ENCODE peak calls at places on chromosomes 12 and 14, in five cellular contexts. G is upper lobe of right lung; B is H9; M is CD8-positive, alpha-beta T cell; W is MM.1S. J is an unnamed sample.

GRCh38 chr12:80195143-80195726 is 95.9 kb downstream of the OTOGL start:
- DNase-seq in G (no peak), M (no peak), W (peak; percentile 67), B (peak; percentile 46), J (peak; percentile 45)

GRCh38 chr12:22865822-22866221 is 240.9 kb downstream of the ETNK1 start:
- DNase-seq in B (no peak), M (no peak), W (no peak), G (no peak), J (no peak)

GRCh38 chr12:52082026-52082667 is 2.6 kb downstream of the SMIM41 start:
- DNase-seq in M (no peak), B (peak; percentile 41), W (no peak), G (peak; percentile 71), J (no peak)

GRCh38 chr12:74537126-74537706 is 419 bp upstream of the ATXN7L3B start:
- DNase-seq in W (peak; percentile 71), G (no peak), M (no peak), B (no peak), J (no peak)

GRCh38 chr14:100031506-100032281 is 33.5 kb upstream of the EVL start:
- DNase-seq in M (no peak), G (no peak), W (no peak), B (no peak), J (peak; percentile 40)

GRCh38 chr12:94109154-94109553 is 39.2 kb upstream of the PLXNC1 start:
- DNase-seq in M (no peak), W (no peak), G (no peak), B (no peak), J (no peak)

GRCh38 chr14:75980856-75981255 is 939 bp downstream of the TGFB3 start:
- DNase-seq in W (no peak), M (no peak), G (no peak), B (no peak), J (no peak)

GRCh38 chr14:105023144-105023543 is 2.3 kb upstream of the CDCA4 start:
- DNase-seq in B (no peak), W (no peak), G (no peak), M (no peak), J (no peak)

GRCh38 chr14:99759546-99759925 is 33.7 kb upstream of the EML1 start:
- DNase-seq in G (peak; percentile 49), W (no peak), B (no peak), M (no peak), J (no peak)

GRCh38 chr14:41087056-41087455 is 519.6 kb upstream of the LRFN5 start:
- DNase-seq in B (no peak), G (no peak), W (no peak), M (no peak), J (no peak)

GRCh38 chr14:105601360-105602242 is 75.2 kb downstream of the TMEM121 start:
- DNase-seq in B (no peak), M (no peak), G (no peak), W (no peak), J (no peak)

GRCh38 chr14:85252011-85252410 is 277.9 kb upstream of the FLRT2 start:
- DNase-seq in M (no peak), B (no peak), W (no peak), G (no peak), J (no peak)

GRCh38 chr12:79534029-79534867 is 156.5 kb downstream of the PAWR start:
- DNase-seq in W (no peak), M (no peak), G (no peak), B (no peak), J (no peak)

GRCh38 chr14:68897559-68898160 is 81.4 kb downstream of the ACTN1 start:
- DNase-seq in M (no peak), G (no peak), B (no peak), W (peak; percentile 44), J (no peak)

GRCh38 chr12:810635-811415 is 58.4 kb downstream of the WNK1 start:
- DNase-seq in M (no peak), W (no peak), G (no peak), B (no peak), J (no peak)

GRCh38 chr12:122491991-122492390 is 8.7 kb downstream of the ZCCHC8 start:
- DNase-seq in M (no peak), G (no peak), W (no peak), B (no peak), J (peak; percentile 40)

GRCh38 chr14:102939820-102940561 is 17.5 kb downstream of the AMN start:
- DNase-seq in G (peak; percentile 94), M (no peak), W (no peak), B (no peak), J (no peak)

DNA sequence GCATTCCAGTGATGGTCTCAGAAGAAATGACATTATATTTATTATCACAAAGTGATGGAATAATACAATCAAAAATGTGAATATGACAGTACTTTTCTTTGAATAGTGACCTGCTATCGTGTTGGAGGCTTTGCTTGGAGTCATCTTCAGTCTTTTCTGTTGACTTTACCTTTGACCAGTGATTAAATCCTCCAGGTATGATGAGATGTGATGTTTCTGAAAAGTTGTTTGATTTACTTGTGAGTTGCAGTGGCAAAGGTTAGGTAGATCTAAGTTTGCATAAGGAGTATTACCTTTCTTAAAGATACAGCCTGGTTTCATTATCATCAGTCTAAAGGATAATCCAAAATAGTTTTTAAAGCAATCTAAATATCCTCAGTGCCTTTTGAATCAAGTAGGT is 4.6 kb downstream of the TCP11L2 start:
- DNase-seq in M (no peak), W (no peak), B (no peak), G (no peak), J (no peak)
- H3K4me1 ChIP-seq in M (peaks cover 40% of the 10 kb centered on the region), W (peaks cover 28% of the 10 kb centered on the region), B (no peaks in the 10 kb centered on the region), G (peaks cover 51% of the 10 kb centered on the region), J (peaks cover 26% of the 10 kb centered on the region)

GRCh38 chr12:76545486-76545885 is 14.1 kb downstream of the OSBPL8 start:
- DNase-seq in B (no peak), G (no peak), W (no peak), M (no peak), J (no peak)
- H3K4me1 ChIP-seq in B (peaks cover 4% of the 10 kb centered on the region), G (peaks cover 23% of the 10 kb centered on the region), W (no peaks in the 10 kb centered on the region), M (peaks cover 58% of the 10 kb centered on the region), J (peaks cover 27% of the 10 kb centered on the region)

GRCh38 chr12:12432373-12432772 is 75.5 kb downstream of the BORCS5 start:
- DNase-seq in G (no peak), W (no peak), M (no peak), B (no peak), J (no peak)

GRCh38 chr12:12427568-12427967 is 70.7 kb downstream of the BORCS5 start:
- DNase-seq in W (no peak), G (no peak), B (no peak), M (no peak), J (no peak)

GRCh38 chr12:12425616-12426015 is 68.7 kb downstream of the BORCS5 start:
- DNase-seq in M (no peak), W (no peak), G (no peak), B (no peak), J (no peak)

GRCh38 chr12:12428047-12428446 is 71.2 kb downstream of the BORCS5 start:
- DNase-seq in G (no peak), W (no peak), B (no peak), M (no peak), J (no peak)

DNA sequence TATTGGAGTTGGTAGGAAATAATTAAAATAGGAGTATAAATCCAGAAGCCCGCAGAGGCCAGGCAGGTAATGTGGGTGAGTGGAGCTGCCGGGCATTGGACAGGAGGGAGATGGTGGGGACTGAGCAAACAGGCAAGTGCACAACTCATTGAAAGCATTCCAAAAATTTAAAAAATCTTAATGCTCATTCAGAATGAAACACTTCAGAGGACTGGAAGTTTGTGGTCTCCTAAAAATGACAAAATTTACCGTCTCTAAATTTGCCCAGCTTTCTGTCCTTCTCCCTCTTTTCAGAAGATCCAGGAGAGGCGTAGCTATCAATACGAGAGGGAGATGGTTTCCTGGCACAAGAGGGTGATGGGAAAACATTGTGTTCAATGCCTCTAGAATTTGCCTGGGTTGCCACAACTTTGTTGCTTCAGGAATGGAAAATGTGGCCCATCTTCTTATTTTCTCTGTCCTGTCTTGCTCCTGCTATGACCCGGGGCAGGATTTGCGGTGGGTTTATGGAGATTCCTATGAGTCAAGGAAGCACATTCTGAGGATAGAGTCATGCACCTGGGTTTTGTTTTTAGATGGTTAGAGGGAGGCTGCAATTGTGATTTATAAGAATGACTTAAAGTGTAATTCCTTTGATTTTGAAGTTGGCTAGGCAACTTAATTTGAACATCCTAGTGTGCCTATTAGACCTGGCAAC is 72.2 kb downstream of the BORCS5 start:
- DNase-seq in W (no peak), M (no peak), B (no peak), G (no peak), J (no peak)
- H3K4me1 ChIP-seq in W (no peaks in the 10 kb centered on the region), M (no peaks in the 10 kb centered on the region), B (no peaks in the 10 kb centered on the region), G (peaks cover 17% of the 10 kb centered on the region), J (peaks cover 19% of the 10 kb centered on the region)

GRCh38 chr12:60262378-60262777 is 666.5 kb downstream of the SLC16A7 start:
- DNase-seq in B (no peak), W (no peak), M (no peak), G (no peak), J (no peak)
- H3K4me1 ChIP-seq in B (no peaks in the 10 kb centered on the region), W (no peaks in the 10 kb centered on the region), M (no peaks in the 10 kb centered on the region), G (no peaks in the 10 kb centered on the region), J (peaks cover 12% of the 10 kb centered on the region)

GRCh38 chr12:34297790-34298164 is 275.5 kb downstream of the ALG10 start:
- DNase-seq in W (no peak), B (no peak), M (no peak), G (peak; percentile 46), J (no peak)

GRCh38 chr12:34300376-34301250 is 278.3 kb downstream of the ALG10 start:
- DNase-seq in M (no peak), G (no peak), B (no peak), W (no peak), J (no peak)

GRCh38 chr12:34298176-34298970 is 276.1 kb downstream of the ALG10 start:
- DNase-seq in G (peak; percentile 52), M (no peak), W (no peak), B (no peak), J (peak; percentile 33)

GRCh38 chr12:34299802-34300193 is 277.5 kb downstream of the ALG10 start:
- DNase-seq in W (no peak), G (no peak), B (no peak), M (no peak), J (no peak)

GRCh38 chr12:34298971-34299801 is 276.9 kb downstream of the ALG10 start:
- DNase-seq in M (no peak), G (peak; percentile 37), W (no peak), B (no peak), J (peak; percentile 27)
- H3K4me1 ChIP-seq in M (no peaks in the 10 kb centered on the region), G (no peaks in the 10 kb centered on the region), W (no peaks in the 10 kb centered on the region), B (no peaks in the 10 kb centered on the region), J (no peaks in the 10 kb centered on the region)

DNA sequence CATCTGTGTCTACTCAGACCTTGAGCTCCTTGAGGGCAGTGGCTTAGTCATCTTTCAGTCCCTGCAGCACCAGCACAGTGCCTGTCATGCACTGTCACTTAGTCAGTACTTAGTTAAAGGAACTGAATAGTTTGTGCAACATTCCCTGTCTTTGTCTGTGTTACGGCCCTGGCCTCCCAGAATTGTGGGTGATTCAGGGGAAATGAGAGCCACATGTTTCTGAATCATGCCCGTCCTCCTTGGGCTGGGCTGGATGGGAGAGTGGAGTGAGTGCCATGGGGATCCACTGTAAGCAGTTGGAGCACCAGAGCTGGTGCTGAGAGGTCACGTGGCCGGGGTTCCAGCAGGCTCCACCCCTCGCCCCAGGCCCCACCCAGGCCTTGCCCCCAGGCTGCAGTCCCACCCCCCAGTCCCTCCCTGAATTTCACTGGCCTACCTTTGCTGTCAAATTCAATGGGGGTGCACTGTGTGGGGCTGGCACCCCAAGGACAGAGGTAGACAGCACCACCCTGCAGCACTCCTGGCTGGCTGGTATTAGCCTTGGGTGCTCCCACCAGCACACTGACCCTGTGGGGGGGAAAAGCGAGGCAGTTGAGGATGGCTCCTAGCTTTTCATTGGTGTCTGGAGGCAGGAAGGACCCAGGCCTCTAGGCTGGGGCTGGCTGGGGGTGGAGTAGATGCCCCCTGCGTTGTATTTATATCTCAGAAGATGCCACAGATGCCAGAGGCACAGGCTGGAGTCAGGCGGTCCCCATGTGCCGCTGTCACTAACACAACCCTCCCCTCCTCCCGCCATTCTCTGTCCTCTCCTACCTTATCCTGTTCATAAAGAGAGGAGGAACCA is 7.4 kb downstream of the ITGA5 start:
- DNase-seq in B (peak; percentile 76), G (peak; percentile 83), M (peak; percentile 36), W (no peak), J (no peak)
- H3K4me1 ChIP-seq in B (no peaks in the 10 kb centered on the region), G (peaks cover 63% of the 10 kb centered on the region), M (peaks cover 61% of the 10 kb centered on the region), W (peaks cover 17% of the 10 kb centered on the region), J (no peaks in the 10 kb centered on the region)